ENCODE peak calls at places on chromosome 14, in nine cellular contexts. One of them, this sample, is unnamed.
A peak's percentile ranks its signal among the peaks of the same experiment; 100 is the strongest.

GRCh38 chr14:65164068-65164824 is 61.9 kb upstream of the MAX start:
- DNase-seq in T-helper 9 cell: peak; percentile 18
- DNase-seq in Daoy: peak; percentile 54
- DNase-seq in stomach: no peak
- DNase-seq in stimulated activated CD8-positive, alpha-beta memory T cell treated with anti-CD3 and anti-CD28 coated beads, Interleukin-7, amount 100 ng/mL, for 1 hour: no peak
- DNase-seq in activated T-cell treated with anti-CD3 and anti-CD28 coated beads, Interleukin-2, amount 50 U/mL, for 72 hours: peak; percentile 33
- DNase-seq in brain microvascular endothelial cell: peak; percentile 33
- DNase-seq in IMR-90: peak; percentile 61
- DNase-seq in body of pancreas: peak; percentile 35
- DNase-seq in this sample: peak; percentile 79

GRCh38 chr14:47278233-47278842 is 397.1 kb downstream of the MDGA2 start:
- DNase-seq in activated T-cell treated with anti-CD3 and anti-CD28 coated beads, Interleukin-2, amount 50 U/mL, for 72 hours: peak; percentile 22
- DNase-seq in stimulated activated CD8-positive, alpha-beta memory T cell treated with anti-CD3 and anti-CD28 coated beads, Interleukin-7, amount 100 ng/mL, for 1 hour: no peak
- DNase-seq in IMR-90: no peak
- DNase-seq in stomach: peak; percentile 43
- DNase-seq in brain microvascular endothelial cell: peak; percentile 45
- DNase-seq in T-helper 9 cell: no peak
- DNase-seq in body of pancreas: peak; percentile 46
- DNase-seq in Daoy: peak; percentile 15
- DNase-seq in this sample: peak; percentile 70

GRCh38 chr14:39451811-39452210 is 19.6 kb upstream of the FBXO33 start:
- DNase-seq in IMR-90: no peak
- DNase-seq in Daoy: no peak
- DNase-seq in body of pancreas: no peak
- DNase-seq in stimulated activated CD8-positive, alpha-beta memory T cell treated with anti-CD3 and anti-CD28 coated beads, Interleukin-7, amount 100 ng/mL, for 1 hour: no peak
- DNase-seq in activated T-cell treated with anti-CD3 and anti-CD28 coated beads, Interleukin-2, amount 50 U/mL, for 72 hours: no peak
- DNase-seq in stomach: no peak
- DNase-seq in T-helper 9 cell: no peak
- DNase-seq in brain microvascular endothelial cell: no peak
- DNase-seq in this sample: no peak

GRCh38 chr14:102969901-102970300 is 47.4 kb downstream of the AMN start:
- DNase-seq in stimulated activated CD8-positive, alpha-beta memory T cell treated with anti-CD3 and anti-CD28 coated beads, Interleukin-7, amount 100 ng/mL, for 1 hour: no peak
- DNase-seq in body of pancreas: no peak
- DNase-seq in activated T-cell treated with anti-CD3 and anti-CD28 coated beads, Interleukin-2, amount 50 U/mL, for 72 hours: no peak
- DNase-seq in IMR-90: no peak
- DNase-seq in brain microvascular endothelial cell: no peak
- DNase-seq in T-helper 9 cell: no peak
- DNase-seq in Daoy: no peak
- DNase-seq in stomach: no peak
- DNase-seq in this sample: no peak

GRCh38 chr14:99569725-99570541 is 34.1 kb downstream of the CCDC85C start:
- DNase-seq in stomach: no peak
- DNase-seq in Daoy: no peak
- DNase-seq in activated T-cell treated with anti-CD3 and anti-CD28 coated beads, Interleukin-2, amount 50 U/mL, for 72 hours: no peak
- DNase-seq in body of pancreas: no peak
- DNase-seq in stimulated activated CD8-positive, alpha-beta memory T cell treated with anti-CD3 and anti-CD28 coated beads, Interleukin-7, amount 100 ng/mL, for 1 hour: no peak
- DNase-seq in brain microvascular endothelial cell: no peak
- DNase-seq in T-helper 9 cell: no peak
- DNase-seq in IMR-90: no peak
- DNase-seq in this sample: no peak

GRCh38 chr14:97187916-97188315 is 390.7 kb downstream of the VRK1 start:
- DNase-seq in stimulated activated CD8-positive, alpha-beta memory T cell treated with anti-CD3 and anti-CD28 coated beads, Interleukin-7, amount 100 ng/mL, for 1 hour: no peak
- DNase-seq in IMR-90: no peak
- DNase-seq in body of pancreas: no peak
- DNase-seq in stomach: no peak
- DNase-seq in activated T-cell treated with anti-CD3 and anti-CD28 coated beads, Interleukin-2, amount 50 U/mL, for 72 hours: no peak
- DNase-seq in Daoy: no peak
- DNase-seq in T-helper 9 cell: no peak
- DNase-seq in brain microvascular endothelial cell: no peak
- DNase-seq in this sample: no peak

GRCh38 chr14:42000450-42000849 is 393.8 kb downstream of the LRFN5 start:
- DNase-seq in IMR-90: no peak
- DNase-seq in Daoy: no peak
- DNase-seq in brain microvascular endothelial cell: no peak
- DNase-seq in body of pancreas: no peak
- DNase-seq in T-helper 9 cell: no peak
- DNase-seq in stomach: no peak
- DNase-seq in activated T-cell treated with anti-CD3 and anti-CD28 coated beads, Interleukin-2, amount 50 U/mL, for 72 hours: no peak
- DNase-seq in stimulated activated CD8-positive, alpha-beta memory T cell treated with anti-CD3 and anti-CD28 coated beads, Interleukin-7, amount 100 ng/mL, for 1 hour: no peak
- DNase-seq in this sample: peak; percentile 73

GRCh38 chr14:85731198-85731597 is 201.3 kb downstream of the FLRT2 start:
- DNase-seq in stomach: no peak
- DNase-seq in body of pancreas: no peak
- DNase-seq in T-helper 9 cell: no peak
- DNase-seq in IMR-90: peak; percentile 64
- DNase-seq in activated T-cell treated with anti-CD3 and anti-CD28 coated beads, Interleukin-2, amount 50 U/mL, for 72 hours: no peak
- DNase-seq in Daoy: peak; percentile 48
- DNase-seq in stimulated activated CD8-positive, alpha-beta memory T cell treated with anti-CD3 and anti-CD28 coated beads, Interleukin-7, amount 100 ng/mL, for 1 hour: no peak
- DNase-seq in brain microvascular endothelial cell: peak; percentile 45
- DNase-seq in this sample: no peak

GRCh38 chr14:97584528-97584927 is 787.3 kb downstream of the VRK1 start:
- DNase-seq in IMR-90: no peak
- DNase-seq in brain microvascular endothelial cell: no peak
- DNase-seq in stomach: no peak
- DNase-seq in stimulated activated CD8-positive, alpha-beta memory T cell treated with anti-CD3 and anti-CD28 coated beads, Interleukin-7, amount 100 ng/mL, for 1 hour: no peak
- DNase-seq in activated T-cell treated with anti-CD3 and anti-CD28 coated beads, Interleukin-2, amount 50 U/mL, for 72 hours: no peak
- DNase-seq in Daoy: no peak
- DNase-seq in T-helper 9 cell: no peak
- DNase-seq in body of pancreas: no peak
- DNase-seq in this sample: no peak

GRCh38 chr14:56180754-56181542 is 62.7 kb downstream of the PELI2 start:
- DNase-seq in IMR-90: no peak
- DNase-seq in stomach: no peak
- DNase-seq in body of pancreas: no peak
- DNase-seq in activated T-cell treated with anti-CD3 and anti-CD28 coated beads, Interleukin-2, amount 50 U/mL, for 72 hours: no peak
- DNase-seq in Daoy: no peak
- DNase-seq in stimulated activated CD8-positive, alpha-beta memory T cell treated with anti-CD3 and anti-CD28 coated beads, Interleukin-7, amount 100 ng/mL, for 1 hour: no peak
- DNase-seq in T-helper 9 cell: no peak
- DNase-seq in brain microvascular endothelial cell: no peak
- DNase-seq in this sample: no peak